ENCODE peak calls at places on chromosomes 4 and X, in four cellular contexts. One of them, this sample, is unnamed. For H3K4me1, the result is how much of the 10 kb centered on the place peaks cover.

GRCh38 chr4:152735918-152736305 is 43.6 kb downstream of the TIGD4 start:
- DNase-seq in tibial nerve: no peak
- DNase-seq in K562: no peak
- DNase-seq in gastrocnemius medialis: no peak
- DNase-seq in this sample: peak

GRCh38 chr4:27692868-27693634 is 832.4 kb downstream of the STIM2 start:
- DNase-seq in tibial nerve: no peak
- DNase-seq in K562: no peak
- DNase-seq in gastrocnemius medialis: no peak
- DNase-seq in this sample: no peak

GRCh38 chr4:56424697-56425514 is 10.5 kb downstream of the PPAT start:
- DNase-seq in tibial nerve: peak
- DNase-seq in K562: peak
- DNase-seq in gastrocnemius medialis: no peak
- DNase-seq in this sample: no peak

GRCh38 chr4:176482972-176483371 is 163.2 kb downstream of the SPCS3 start:
- DNase-seq in tibial nerve: no peak
- DNase-seq in K562: no peak
- DNase-seq in gastrocnemius medialis: no peak
- DNase-seq in this sample: no peak

GRCh38 chrX:118360429-118361125 is 14.7 kb downstream of the WDR44 start:
- DNase-seq in tibial nerve: no peak
- DNase-seq in K562: no peak
- DNase-seq in gastrocnemius medialis: no peak
- DNase-seq in this sample: no peak

GRCh38 chrX:45849261-45849660 is 648.6 kb upstream of the DIPK2B start:
- DNase-seq in tibial nerve: no peak
- DNase-seq in K562: peak
- DNase-seq in gastrocnemius medialis: no peak
- DNase-seq in this sample: no peak

GRCh38 chr4:83043801-83044407 is 8.9 kb downstream of the COPS4 start:
- DNase-seq in tibial nerve: no peak
- DNase-seq in K562: no peak
- DNase-seq in gastrocnemius medialis: no peak
- DNase-seq in this sample: no peak

GRCh38 chr4:123398151-123398802 is 1.7 kb downstream of the SPRY1 start:
- DNase-seq in tibial nerve: peak
- DNase-seq in K562: peak
- DNase-seq in gastrocnemius medialis: peak
- DNase-seq in this sample: no peak

GRCh38 chr4:1759818-1760223 is 33.3 kb upstream of the FGFR3 start:
- DNase-seq in tibial nerve: no peak
- DNase-seq in K562: no peak
- DNase-seq in gastrocnemius medialis: no peak
- DNase-seq in this sample: no peak
- H3K4me1 ChIP-seq in tibial nerve: under half
- H3K4me1 ChIP-seq in K562: under half
- H3K4me1 ChIP-seq in gastrocnemius medialis: under half
- H3K4me1 ChIP-seq in this sample: under half

GRCh38 chr4:71206763-71207162 is 132.1 kb upstream of the SLC4A4 start:
- DNase-seq in tibial nerve: no peak
- DNase-seq in K562: no peak
- DNase-seq in gastrocnemius medialis: no peak
- DNase-seq in this sample: no peak

GRCh38 chr4:71212216-71212615 is 126.6 kb upstream of the SLC4A4 start:
- DNase-seq in tibial nerve: no peak
- DNase-seq in K562: no peak
- DNase-seq in gastrocnemius medialis: no peak
- DNase-seq in this sample: no peak

GRCh38 chr4:71210831-71211230 is 128.0 kb upstream of the SLC4A4 start:
- DNase-seq in tibial nerve: no peak
- DNase-seq in K562: no peak
- DNase-seq in gastrocnemius medialis: no peak
- DNase-seq in this sample: no peak

GRCh38 chr4:71211748-71212147 is 127.1 kb upstream of the SLC4A4 start:
- DNase-seq in tibial nerve: no peak
- DNase-seq in K562: no peak
- DNase-seq in gastrocnemius medialis: no peak
- DNase-seq in this sample: no peak

DNA sequence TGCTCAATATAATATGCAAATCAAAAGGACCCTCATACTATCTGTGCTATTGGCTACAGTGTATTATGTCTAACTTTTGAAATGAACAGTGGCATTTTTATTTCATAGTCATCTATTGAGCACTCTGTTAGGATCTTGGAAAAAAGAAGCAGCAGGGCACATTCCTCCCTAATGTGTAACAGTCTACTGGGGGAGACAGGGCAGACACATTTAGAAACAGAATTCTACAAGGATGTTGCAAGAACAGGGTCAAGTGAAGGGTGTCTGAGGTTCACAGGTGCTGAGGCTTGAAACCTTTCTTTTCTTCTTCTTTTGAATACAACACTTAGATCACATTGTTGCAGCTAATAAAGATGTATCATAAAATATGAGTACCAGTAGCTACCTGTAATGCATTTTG is 129.7 kb upstream of the SLC4A4 start:
- DNase-seq in tibial nerve: no peak
- DNase-seq in K562: no peak
- DNase-seq in gastrocnemius medialis: no peak
- DNase-seq in this sample: no peak
- H3K27ac ChIP-seq in tibial nerve: no peak
- H3K27ac ChIP-seq in K562: no peak
- H3K27ac ChIP-seq in gastrocnemius medialis: no peak
- H3K27ac ChIP-seq in this sample: no peak

GRCh38 chrX:63930140-63930539 is 145.1 kb upstream of the ARHGEF9 start:
- DNase-seq in tibial nerve: no peak
- DNase-seq in K562: no peak
- DNase-seq in gastrocnemius medialis: no peak
- DNase-seq in this sample: no peak
- TF ChIP-seq CTCF in tibial nerve: no peak
- TF ChIP-seq CTCF in K562: no peak
- TF ChIP-seq CTCF in gastrocnemius medialis: no peak
- TF ChIP-seq CTCF in this sample: peak

GRCh38 chrX:129772796-129773431 is 6.8 kb upstream of the SASH3 start:
- DNase-seq in tibial nerve: peak
- DNase-seq in K562: no peak
- DNase-seq in gastrocnemius medialis: peak
- DNase-seq in this sample: no peak
- H3K4me1 ChIP-seq in tibial nerve: under half
- H3K4me1 ChIP-seq in K562: under half
- H3K4me1 ChIP-seq in gastrocnemius medialis: under half
- H3K4me1 ChIP-seq in this sample: under half

DNA sequence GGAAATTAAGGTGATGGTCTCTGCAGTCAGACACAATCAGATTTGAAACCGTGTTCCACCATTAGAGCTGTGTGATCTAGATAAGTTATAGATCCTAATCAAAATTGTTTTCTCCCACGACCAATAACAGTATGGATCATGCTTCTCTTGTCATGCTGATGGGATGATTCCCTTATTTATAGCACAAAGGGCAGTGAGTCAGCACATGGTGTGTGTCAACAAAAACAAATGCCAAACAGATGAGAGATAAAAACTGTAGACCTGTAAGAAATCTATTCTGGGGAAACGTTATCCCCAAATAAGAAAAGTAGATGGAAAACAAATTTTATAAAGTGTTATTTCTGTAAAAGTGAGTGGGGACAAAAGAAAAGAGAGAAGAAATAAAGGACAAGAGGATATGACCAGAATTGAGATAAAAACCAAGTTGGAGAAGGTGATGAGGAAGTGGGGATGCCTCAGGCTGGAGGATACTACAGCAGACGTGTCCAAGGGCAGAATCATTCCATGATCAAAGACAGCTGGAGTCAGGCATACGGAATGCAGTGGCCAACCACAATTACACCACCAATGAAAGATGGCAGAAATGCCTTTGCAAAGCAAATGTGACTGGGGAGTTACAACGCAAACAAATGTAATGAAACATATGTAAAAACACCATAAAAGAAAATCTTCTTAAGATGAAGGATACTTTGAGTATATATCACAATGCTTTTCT is 377.8 kb upstream of the PRKX start:
- DNase-seq in tibial nerve: no peak
- DNase-seq in K562: no peak
- DNase-seq in gastrocnemius medialis: no peak
- DNase-seq in this sample: no peak
- H3K27ac ChIP-seq in tibial nerve: no peak
- H3K27ac ChIP-seq in K562: no peak
- H3K27ac ChIP-seq in gastrocnemius medialis: no peak
- H3K27ac ChIP-seq in this sample: no peak

This sample was measured in esophagus muscularis mucosa.